ENCODE peak calls at places on chromosome 11, in five cellular contexts. Z is brain microvascular endothelial cell; G is activated CD4-positive, alpha-beta T cell treated with anti-CD3 and anti-CD28 coated beads, Interleukin-2, amount 50 U/mL, for 1 hour; F is aorta; M is lung microvascular endothelial cell. A is an unnamed sample.

GRCh38 chr11:64598106-64598796 is 7.2 kb downstream of the SLC22A12 start:
- DNase-seq in F (peak; percentile 62), M (no peak), Z (no peak), G (no peak), A (no peak)

GRCh38 chr11:74057251-74058151 is 48.6 kb upstream of the UCP3 start:
- DNase-seq in G (no peak), M (peak; percentile 85), Z (peak; percentile 66), F (no peak), A (peak; percentile 81)

GRCh38 chr11:47986742-47987141 is 6.4 kb downstream of the PTPRJ start:
- DNase-seq in Z (no peak), G (no peak), F (no peak), M (no peak), A (no peak)

GRCh38 chr11:64842366-64842759 is 2.1 kb downstream of the CDC42BPG start:
- DNase-seq in M (no peak), Z (no peak), F (no peak), G (no peak), A (no peak)

GRCh38 chr11:2779981-2780849 is 80.4 kb upstream of the KCNQ1OT1 start:
- DNase-seq in Z (no peak), F (peak; percentile 77), G (no peak), M (no peak), A (no peak)

GRCh38 chr11:64566042-64566914 is 24.7 kb upstream of the SLC22A12 start:
- DNase-seq in Z (peak; percentile 72), F (no peak), G (peak; percentile 35), M (peak; percentile 62), A (peak; percentile 76)

GRCh38 chr11:45226901-45227300 is 59.2 kb downstream of the SYT13 start:
- DNase-seq in Z (no peak), F (no peak), G (no peak), M (no peak), A (no peak)

GRCh38 chr11:44529895-44530412 is 35.5 kb upstream of the CD82 start:
- DNase-seq in F (no peak), G (no peak), Z (no peak), M (no peak), A (no peak)

GRCh38 chr11:126246636-126247035 is 22.1 kb downstream of the SRPRA start:
- DNase-seq in Z (peak; percentile 36), F (no peak), M (peak; percentile 78), G (no peak), A (peak; percentile 29)

GRCh38 chr11:33191456-33191855 is 30.2 kb upstream of the CSTF3 start:
- DNase-seq in G (no peak), M (no peak), Z (no peak), F (no peak), A (no peak)

GRCh38 chr11:12448131-12448939 is 71.0 kb downstream of the PARVA start:
- DNase-seq in Z (no peak), F (no peak), G (no peak), M (no peak), A (no peak)

GRCh38 chr11:59550368-59550841 is 39.1 kb downstream of the OR4D9 start:
- DNase-seq in F (peak; percentile 91), M (peak; percentile 94), G (peak; percentile 79), Z (peak; percentile 97), A (peak; percentile 94)

GRCh38 chr11:111665779-111666178 is 63.5 kb downstream of the SIK2 start:
- DNase-seq in M (peak; percentile 57), G (no peak), Z (peak; percentile 48), F (no peak), A (peak; percentile 46)

GRCh38 chr11:125401746-125402145 is 94.3 kb downstream of the FEZ1 start:
- DNase-seq in G (no peak), F (peak; percentile 74), Z (no peak), M (no peak), A (no peak)

GRCh38 chr11:10605941-10606381 is 37.5 kb upstream of the LYVE1 start:
- DNase-seq in F (peak; percentile 83), M (peak; percentile 85), G (no peak), Z (peak; percentile 74), A (peak; percentile 56)

GRCh38 chr11:44418438-44418795 is 108.5 kb upstream of the ALX4 start:
- DNase-seq in G (no peak), Z (no peak), M (no peak), F (no peak), A (no peak)

GRCh38 chr11:5297671-5298070 is 4.1 kb downstream of the OR51B4 start:
- DNase-seq in G (no peak), F (no peak), Z (peak; percentile 27), M (no peak), A (no peak)

GRCh38 chr11:60172011-60172410 is 10.9 kb downstream of the MS4A6A start:
- DNase-seq in M (no peak), Z (no peak), G (no peak), F (no peak), A (no peak)

GRCh38 chr11:110491577-110492352 is 62.0 kb downstream of the FDX1 start:
- DNase-seq in F (no peak), G (no peak), Z (no peak), M (no peak), A (no peak)

GRCh38 chr11:130848361-130849214 is 67.7 kb downstream of the SNX19 start:
- DNase-seq in F (no peak), Z (no peak), G (no peak), M (no peak), A (no peak)

GRCh38 chr11:110077318-110077717 is 15.9 kb upstream of the ZC3H12C start:
- DNase-seq in G (no peak), M (no peak), F (no peak), Z (no peak), A (no peak)

GRCh38 chr11:65776196-65776595 is 4.6 kb downstream of the AP5B1 start:
- DNase-seq in M (no peak), F (no peak), G (no peak), Z (no peak), A (no peak)

GRCh38 chr11:132056689-132057088 is 686.3 kb downstream of the NTM start:
- DNase-seq in Z (peak; percentile 86), M (peak; percentile 70), G (no peak), F (no peak), A (peak; percentile 95)

GRCh38 chr11:100515087-100515486 is 172.0 kb upstream of the ARHGAP42 start:
- DNase-seq in F (no peak), M (peak; percentile 1), Z (peak; percentile 30), G (no peak), A (peak; percentile 30)

GRCh38 chr11:33445761-33446161 is 188.6 kb downstream of the HIPK3 start:
- DNase-seq in M (peak; percentile 56), G (no peak), Z (peak; percentile 31), F (no peak), A (peak; percentile 76)

GRCh38 chr11:20647976-20648565 is 21.3 kb upstream of the NELL1 start:
- DNase-seq in Z (peak; percentile 45), G (peak; percentile 8), M (peak; percentile 47), F (no peak), A (peak; percentile 5)

GRCh38 chr11:34840736-34841386 is 75.3 kb downstream of the APIP start:
- DNase-seq in G (no peak), F (no peak), Z (no peak), M (peak; percentile 41), A (no peak)

GRCh38 chr11:115471367-115471766 is 32.8 kb downstream of the CADM1 start:
- DNase-seq in M (no peak), F (no peak), G (no peak), Z (no peak), A (peak; percentile 26)

GRCh38 chr11:12735262-12735661 is 61.0 kb downstream of the TEAD1 start:
- DNase-seq in F (no peak), M (no peak), Z (no peak), G (no peak), A (no peak)

GRCh38 chr11:129593098-129593497 is 217.4 kb downstream of the BARX2 start:
- DNase-seq in M (no peak), Z (no peak), G (no peak), F (no peak), A (no peak)

GRCh38 chr11:115566185-115566765 is 62.1 kb upstream of the CADM1 start:
- DNase-seq in M (no peak), G (no peak), Z (no peak), F (no peak), A (no peak)

GRCh38 chr11:111379500-111380136 is 543 bp upstream of the POU2AF1 start:
- DNase-seq in G (no peak), Z (no peak), F (no peak), M (no peak), A (no peak)